ENCODE peak calls at places on chromosomes 5 and 9, in five cellular contexts. J is OCI-LY7; A is body of pancreas; T is PC-3; U is CD8-positive, alpha-beta T cell. G is an unnamed sample.
A peak's percentile ranks its signal among the peaks of the same experiment; 100 is the strongest.

GRCh38 chr5:7756453-7756852 is 94.5 kb downstream of the CFAP90 start:
- DNase-seq in J (no peak), A (peak; percentile 18), T (no peak), U (no peak), G (no peak)

GRCh38 chr9:36832232-36832795 is 201.8 kb downstream of the PAX5 start:
- DNase-seq in J (no peak), A (no peak), T (no peak), U (no peak), G (no peak)

GRCh38 chr5:126492939-126493338 is 69.7 kb downstream of the GRAMD2B start:
- DNase-seq in J (no peak), A (no peak), T (peak; percentile 38), U (no peak), G (no peak)

GRCh38 chr5:160312139-160312959 is at the start of gene CCNJL:
- DNase-seq in J (no peak), A (no peak), T (peak; percentile 74), U (no peak), G (no peak)

GRCh38 chr9:100104314-100104713 is 5.3 kb downstream of the INVS start:
- DNase-seq in J (no peak), A (no peak), T (peak; percentile 55), U (no peak), G (no peak)

GRCh38 chr5:75614165-75614564 is 2.9 kb downstream of the ANKDD1B start:
- DNase-seq in J (no peak), A (no peak), T (peak; percentile 46), U (no peak), G (peak; percentile 21)

GRCh38 chr5:17180957-17181723 is 36.3 kb upstream of the BASP1 start:
- DNase-seq in J (no peak), A (no peak), T (peak; percentile 95), U (no peak), G (no peak)

GRCh38 chr9:94945191-94946144 is 219.0 kb downstream of the AOPEP start:
- DNase-seq in J (no peak), A (peak; percentile 59), T (peak; percentile 58), U (no peak), G (no peak)

GRCh38 chr9:18906656-18907395 is 126.2 kb downstream of the SAXO1 start:
- DNase-seq in J (no peak), A (no peak), T (peak; percentile 45), U (no peak), G (no peak)

GRCh38 chr9:79685576-79685975 is 113.8 kb downstream of the TLE4 start:
- DNase-seq in J (no peak), A (no peak), T (no peak), U (no peak), G (no peak)

GRCh38 chr9:224540-225520 is 10.2 kb downstream of the DOCK8 start:
- DNase-seq in J (no peak), A (no peak), T (peak; percentile 87), U (no peak), G (no peak)

GRCh38 chr9:136690841-136691261 is 3.6 kb upstream of the AGPAT2 start:
- DNase-seq in J (no peak), A (peak; percentile 89), T (no peak), U (no peak), G (no peak)

GRCh38 chr5:116881921-116882531 is 307.4 kb upstream of the SEMA6A start:
- DNase-seq in J (no peak), A (no peak), T (no peak), U (no peak), G (peak; percentile 84)

GRCh38 chr9:137174722-137175293 is 3.0 kb upstream of the TMEM210 start:
- DNase-seq in J (no peak), A (no peak), T (no peak), U (no peak), G (no peak)

GRCh38 chr5:124604419-124604818 is 142.0 kb downstream of the ZNF608 start:
- DNase-seq in J (no peak), A (no peak), T (no peak), U (no peak), G (no peak)

GRCh38 chr9:112327718-112328450 is 5.5 kb downstream of the PTBP3 start:
- DNase-seq in J (no peak), A (no peak), T (no peak), U (no peak), G (no peak)

GRCh38 chr9:107246259-107247254 is 36.5 kb upstream of the RAD23B start:
- DNase-seq in J (peak; percentile 18), A (no peak), T (no peak), U (no peak), G (no peak)

GRCh38 chr5:142109356-142110045 is 922 bp downstream of the NDFIP1 start:
- DNase-seq in J (peak; percentile 45), A (peak; percentile 10), T (peak; percentile 2), U (peak; percentile 20), G (no peak)

GRCh38 chr9:22722492-22722891 is 275.9 kb downstream of the DMRTA1 start:
- DNase-seq in J (no peak), A (no peak), T (peak; percentile 61), U (no peak), G (no peak)

GRCh38 chr5:108687599-108688220 is 60.0 kb upstream of the FER start:
- DNase-seq in J (no peak), A (no peak), T (no peak), U (no peak), G (no peak)

GRCh38 chr5:36492998-36493655 is 113.3 kb upstream of the SLC1A3 start:
- DNase-seq in J (no peak), A (no peak), T (peak; percentile 84), U (no peak), G (no peak)

GRCh38 chr5:122845253-122846050 is at the start of gene SNX24:
- DNase-seq in J (peak; percentile 81), A (peak; percentile 87), T (peak; percentile 82), U (peak; percentile 63), G (peak; percentile 10)

GRCh38 chr9:118896356-118897000 is 472.8 kb downstream of the BRINP1 start:
- DNase-seq in J (no peak), A (no peak), T (no peak), U (no peak), G (no peak)

GRCh38 chr5:10288600-10289213 is 19.0 kb downstream of the CMBL start:
- DNase-seq in J (peak; percentile 91), A (peak; percentile 94), T (peak; percentile 43), U (no peak), G (peak; percentile 79)

GRCh38 chr5:59317023-59317771 is 576.3 kb downstream of the PDE4D start:
- DNase-seq in J (no peak), A (no peak), T (peak; percentile 17), U (no peak), G (peak; percentile 67)

GRCh38 chr5:73215891-73216610 is 43.1 kb downstream of the TMEM174 start:
- DNase-seq in J (no peak), A (peak; percentile 82), T (peak; percentile 77), U (peak; percentile 42), G (no peak)
- H3K4me3 ChIP-seq in J (no peak overlapping the region), A (no peak overlapping the region), T (peak overlapping the region; percentile 68), U (peak overlapping the region; percentile 39), G (peak overlapping the region; percentile 45)

GRCh38 chr5:176608937-176609723 is 826 bp downstream of the GPRIN1 start:
- DNase-seq in J (peak; percentile 43), A (no peak), T (no peak), U (no peak), G (no peak)
- H3K4me3 ChIP-seq in J (peak overlapping the region; percentile 73), A (no peak overlapping the region), T (peak overlapping the region; percentile 77), U (no peak overlapping the region), G (peak overlapping the region; percentile 56)

DNA sequence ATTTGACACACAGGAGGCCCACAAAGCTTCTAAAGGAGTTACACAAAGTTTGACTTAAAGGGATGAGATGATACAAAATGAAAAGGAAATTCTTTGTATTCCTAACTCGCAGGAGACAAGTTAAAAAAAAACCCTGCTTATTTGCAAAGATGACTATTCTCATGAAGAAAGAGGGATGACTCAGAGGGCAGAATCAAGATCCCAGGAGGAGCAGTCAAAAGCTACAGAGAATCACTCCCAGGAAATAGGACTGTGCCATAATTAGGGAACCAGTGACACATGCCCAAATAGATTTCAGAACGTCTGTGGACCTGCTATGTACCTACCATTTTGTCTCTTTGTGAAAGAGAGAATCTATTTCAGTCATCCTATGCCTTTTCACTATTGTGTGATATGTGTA is 103.5 kb upstream of the ARRDC3 start:
- DNase-seq in J (no peak), A (no peak), T (peak; percentile 78), U (no peak), G (no peak)
- H3K4me3 ChIP-seq in J (no peak overlapping the region), A (no peak overlapping the region), T (no peak overlapping the region), U (no peak overlapping the region), G (no peak overlapping the region)

DNA sequence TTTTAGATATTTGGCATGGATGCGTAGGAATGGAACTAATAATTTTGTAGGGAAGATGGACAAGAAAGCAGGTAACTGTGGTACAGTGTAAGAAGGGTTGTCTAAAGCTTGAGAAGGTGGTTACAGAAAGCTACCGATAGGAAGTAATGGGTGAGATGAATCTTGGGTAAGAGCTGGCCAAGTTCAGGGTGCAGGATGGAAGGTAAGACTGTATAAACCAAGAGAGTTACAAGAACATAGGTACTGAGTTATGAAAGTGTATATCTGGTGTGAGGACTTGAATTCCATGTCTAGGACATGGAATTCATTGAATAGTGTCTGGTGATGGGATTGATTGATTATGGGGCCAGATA is 1.4 kb downstream of the MCCC2 start:
- DNase-seq in J (no peak), A (no peak), T (no peak), U (no peak), G (no peak)
- H3K4me3 ChIP-seq in J (peak overlapping the region; percentile 85), A (no peak overlapping the region), T (peak overlapping the region; percentile 81), U (no peak overlapping the region), G (no peak overlapping the region)

GRCh38 chr9:128882677-128883590 is 1.0 kb downstream of the LRRC8A start:
- DNase-seq in J (peak; percentile 27), A (no peak), T (no peak), U (no peak), G (no peak)

GRCh38 chr9:128881884-128882676 is at the start of the genes KYAT1 and LRRC8A:
- DNase-seq in J (peak; percentile 99), A (peak; percentile 97), T (peak; percentile 95), U (peak; percentile 99), G (peak; percentile 84)

GRCh38 chr9:128885376-128885775 is 3.4 kb downstream of the LRRC8A start:
- DNase-seq in J (no peak), A (no peak), T (no peak), U (no peak), G (no peak)

GRCh38 chr9:128885798-128886197 is 3.9 kb downstream of the LRRC8A start:
- DNase-seq in J (no peak), A (no peak), T (no peak), U (no peak), G (no peak)

DNA sequence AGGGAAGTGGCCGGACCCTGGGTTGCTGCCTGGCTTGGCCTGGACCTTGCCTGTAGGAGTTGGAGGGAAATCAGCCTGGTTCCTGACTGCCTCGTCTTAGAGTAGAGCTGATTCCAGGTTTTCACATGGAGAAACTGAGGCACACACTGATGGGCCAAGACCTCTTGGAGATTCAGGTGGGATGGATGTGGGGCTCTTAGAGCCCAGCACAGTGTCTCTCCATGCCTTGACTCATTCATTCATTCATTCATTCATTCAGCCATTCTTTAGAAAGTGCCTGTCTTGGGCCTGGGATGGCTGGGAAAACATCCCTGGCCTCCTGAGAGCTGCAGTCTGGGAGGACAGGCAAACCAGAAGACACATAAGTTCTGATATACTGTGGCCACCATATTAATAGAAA is 2.2 kb downstream of the LRRC8A start:
- DNase-seq in J (no peak), A (no peak), T (no peak), U (no peak), G (no peak)
- H3K4me3 ChIP-seq in J (no peak overlapping the region), A (no peak overlapping the region), T (peak overlapping the region; percentile 100), U (no peak overlapping the region), G (no peak overlapping the region)

G was measured in LNCaP clone FGC.